ENCODE peak calls at places on chromosomes 3 and 15, in six cellular contexts. K is dorsolateral prefrontal cortex, V is COR-L47, Q is CMK, U is AG08395, H is body of pancreas. I is an unnamed sample.

GRCh38 chr3:188509316-188509715 is 355.4 kb downstream of the LPP start:
- DNase-seq in K (no peak), V (no peak), Q (no peak), U (no peak), H (no peak), I (no peak)

GRCh38 chr3:14803101-14803980 is 15.4 kb upstream of the FGD5 start:
- DNase-seq in K (no peak), V (no peak), Q (peak), U (peak), H (no peak), I (peak)

GRCh38 chr3:116667324-116667723 is 42.3 kb upstream of the TUSC7 start:
- DNase-seq in K (no peak), V (no peak), Q (no peak), U (no peak), H (no peak), I (no peak)

GRCh38 chr3:197003461-197004385 is 25.9 kb downstream of the MELTF start:
- DNase-seq in K (peak), V (peak), Q (no peak), U (no peak), H (peak), I (no peak)

GRCh38 chr3:139157161-139157932 is 112.7 kb upstream of the PRR23C start:
- DNase-seq in K (no peak), V (no peak), Q (no peak), U (no peak), H (no peak), I (no peak)

GRCh38 chr15:96330064-96330449 is 443 bp upstream of the NR2F2 start:
- DNase-seq in K (no peak), V (peak), Q (no peak), U (no peak), H (no peak), I (peak)

GRCh38 chr15:88705769-88706165 is 67.0 kb downstream of the ISG20 start:
- DNase-seq in K (no peak), V (no peak), Q (no peak), U (no peak), H (no peak), I (no peak)

GRCh38 chr3:24646790-24647189 is 152.1 kb upstream of the THRB start:
- DNase-seq in K (no peak), V (no peak), Q (no peak), U (no peak), H (no peak), I (no peak)

I was measured in myocyte.